ENCODE peak calls at places on chromosomes 13 and 19, in nine cellular contexts. K, Q, T, N, X, W, J, S and Z are unnamed samples. For H3K4me1 and H3K27me3, the result is how much of the 10 kb centered on the place peaks cover.

GRCh38 chr19:18875726-18876125 is 20.2 kb downstream of the CERS1 start:
- DNase-seq in K (no peak), Q (no peak), T (no peak), N (no peak), X (no peak), W (no peak), J (no peak), S (no peak), Z (no peak)

GRCh38 chr13:86020350-86021002 is 221.3 kb upstream of the SLITRK6 start:
- DNase-seq in K (peak), Q (no peak), T (no peak), N (no peak), X (no peak), W (peak), J (no peak), S (no peak), Z (no peak)

GRCh38 chr19:48480476-48481190 is 11.5 kb downstream of the CYTH2 start:
- DNase-seq in K (peak), Q (peak), T (no peak), N (no peak), X (no peak), W (no peak), J (no peak), S (peak), Z (no peak)

GRCh38 chr13:113976711-113977684 is 3.1 kb upstream of the C13orf46 start:
- DNase-seq in K (peak), Q (peak), T (no peak), N (no peak), X (peak), W (no peak), J (peak), S (no peak), Z (no peak)

GRCh38 chr13:80040219-80040976 is 300.5 kb downstream of the SPRY2 start:
- DNase-seq in K (peak), Q (no peak), T (no peak), N (no peak), X (no peak), W (no peak), J (no peak), S (no peak), Z (no peak)

GRCh38 chr19:46919324-46919723 is 58.5 kb downstream of the ARHGAP35 start:
- DNase-seq in K (peak), Q (no peak), T (no peak), N (no peak), X (no peak), W (no peak), J (no peak), S (no peak), Z (no peak)

GRCh38 chr13:85313761-85314503 is 485.3 kb downstream of the SLITRK6 start:
- DNase-seq in K (peak), Q (no peak), T (no peak), N (no peak), X (no peak), W (no peak), J (no peak), S (no peak), Z (no peak)

GRCh38 chr19:4556574-4557185 is 2.8 kb downstream of the SEMA6B start:
- DNase-seq in K (no peak), Q (no peak), T (no peak), N (no peak), X (no peak), W (peak), J (no peak), S (no peak), Z (no peak)

GRCh38 chr19:17553256-17553655 is 2.2 kb upstream of the COLGALT1 start:
- DNase-seq in K (peak), Q (peak), T (no peak), N (no peak), X (no peak), W (no peak), J (peak), S (no peak), Z (no peak)

GRCh38 chr19:22331521-22331920 is 45.3 kb downstream of the ZNF729 start:
- DNase-seq in K (no peak), Q (no peak), T (no peak), N (no peak), X (no peak), W (no peak), J (no peak), S (no peak), Z (no peak)

GRCh38 chr13:73082471-73082870 is 23.7 kb downstream of the KLF5 start:
- DNase-seq in K (no peak), Q (no peak), T (no peak), N (no peak), X (no peak), W (no peak), J (no peak), S (no peak), Z (no peak)

GRCh38 chr19:54029930-54030490 is 33.7 kb downstream of the VSTM1 start:
- DNase-seq in K (peak), Q (no peak), T (no peak), N (peak), X (peak), W (peak), J (peak), S (peak), Z (peak)

GRCh38 chr13:87827479-87827878 is 156.3 kb downstream of the SLITRK5 start:
- DNase-seq in K (peak), Q (no peak), T (no peak), N (no peak), X (no peak), W (no peak), J (no peak), S (no peak), Z (no peak)

GRCh38 chr13:85367887-85368286 is 431.3 kb downstream of the SLITRK6 start:
- DNase-seq in K (peak), Q (no peak), T (no peak), N (no peak), X (no peak), W (no peak), J (no peak), S (no peak), Z (no peak)

GRCh38 chr19:9306443-9306842 is 3.2 kb downstream of the ZNF699 start:
- DNase-seq in K (peak), Q (no peak), T (no peak), N (no peak), X (no peak), W (no peak), J (no peak), S (no peak), Z (no peak)

GRCh38 chr13:39038569-39038898 is 278 bp downstream of the NHLRC3 start:
- DNase-seq in K (no peak), Q (peak), T (no peak), N (no peak), X (no peak), W (no peak), J (no peak), S (peak), Z (no peak)

GRCh38 chr13:82636119-82636518 is 1246.2 kb downstream of the SLITRK1 start:
- DNase-seq in K (peak), Q (no peak), T (no peak), N (no peak), X (no peak), W (no peak), J (no peak), S (no peak), Z (no peak)

GRCh38 chr13:70253411-70253810 is 145.2 kb upstream of the KLHL1 start:
- DNase-seq in K (peak), Q (no peak), T (no peak), N (no peak), X (no peak), W (no peak), J (no peak), S (no peak), Z (no peak)

GRCh38 chr19:5971714-5972354 is 6.1 kb downstream of the RANBP3 start:
- DNase-seq in K (no peak), Q (no peak), T (no peak), N (no peak), X (no peak), W (no peak), J (no peak), S (no peak), Z (no peak)

GRCh38 chr19:5972355-5972731 is 5.6 kb downstream of the RANBP3 start:
- DNase-seq in K (no peak), Q (no peak), T (no peak), N (no peak), X (no peak), W (no peak), J (no peak), S (no peak), Z (no peak)

GRCh38 chr19:5974721-5975387 is 3.1 kb downstream of the RANBP3 start:
- DNase-seq in K (no peak), Q (no peak), T (no peak), N (no peak), X (peak), W (no peak), J (no peak), S (peak), Z (no peak)

GRCh38 chr19:5973867-5974635 is 3.9 kb downstream of the RANBP3 start:
- DNase-seq in K (no peak), Q (no peak), T (no peak), N (no peak), X (peak), W (no peak), J (no peak), S (no peak), Z (no peak)

DNA sequence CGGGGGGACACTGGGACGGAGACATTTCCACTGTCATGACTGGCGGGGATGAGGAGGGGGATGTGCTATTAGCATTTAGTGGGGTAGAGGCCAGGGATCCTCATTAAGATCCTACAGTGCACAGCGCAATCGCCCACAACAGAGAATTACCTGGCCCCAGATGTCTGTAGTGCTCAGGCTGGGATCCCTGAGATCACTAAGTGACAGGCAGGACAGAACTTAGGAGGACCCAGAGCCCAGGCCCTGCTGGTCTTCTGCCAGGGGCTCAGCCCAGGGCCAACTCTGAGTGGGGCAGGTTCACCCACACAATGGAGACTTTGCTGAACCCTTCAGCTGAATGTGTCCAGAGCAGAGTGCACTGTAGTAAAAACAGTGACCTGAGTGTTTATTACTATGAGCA is 4.6 kb downstream of the RANBP3 start:
- DNase-seq in K (no peak), Q (no peak), T (no peak), N (no peak), X (peak), W (no peak), J (no peak), S (no peak), Z (no peak)
- H3K4me1 ChIP-seq in K (under half), Q (half or more), T (under half), N (under half), X (half or more), W (under half), J (half or more), S (half or more), Z (under half)

DNA sequence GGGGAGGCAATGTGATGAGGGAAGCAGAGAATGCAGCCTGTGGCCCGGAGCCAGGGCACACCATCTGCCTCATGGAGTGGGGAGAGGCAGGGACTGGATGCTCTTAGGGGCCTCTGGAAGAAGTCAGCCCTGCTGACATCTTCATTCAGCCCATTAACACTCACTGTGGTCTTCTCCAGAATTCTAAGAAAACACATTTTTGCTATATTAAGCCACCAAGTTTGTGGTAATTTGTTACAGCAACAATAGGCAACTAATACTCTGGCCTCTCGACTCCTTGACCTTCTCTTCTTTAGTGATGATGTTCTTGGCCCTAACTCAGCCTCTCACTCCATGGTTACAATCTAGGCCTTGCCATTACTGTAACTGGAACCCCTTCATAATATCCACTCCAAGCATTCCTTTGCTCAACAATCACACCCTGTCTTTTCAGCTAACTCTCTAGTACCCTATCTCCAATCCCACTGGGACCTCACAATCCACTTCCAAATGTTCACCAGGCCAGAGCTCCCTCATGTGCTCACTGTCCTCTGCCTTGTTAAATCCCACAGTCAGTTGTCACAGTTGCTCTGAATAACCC is 98.5 kb downstream of the MIPEP start:
- DNase-seq in K (peak), Q (no peak), T (no peak), N (no peak), X (no peak), W (no peak), J (no peak), S (no peak), Z (no peak)
- H3K27ac ChIP-seq in K (peak), Q (no peak), T (no peak), N (no peak), X (no peak), W (peak), J (no peak), S (no peak), Z (no peak)

DNA sequence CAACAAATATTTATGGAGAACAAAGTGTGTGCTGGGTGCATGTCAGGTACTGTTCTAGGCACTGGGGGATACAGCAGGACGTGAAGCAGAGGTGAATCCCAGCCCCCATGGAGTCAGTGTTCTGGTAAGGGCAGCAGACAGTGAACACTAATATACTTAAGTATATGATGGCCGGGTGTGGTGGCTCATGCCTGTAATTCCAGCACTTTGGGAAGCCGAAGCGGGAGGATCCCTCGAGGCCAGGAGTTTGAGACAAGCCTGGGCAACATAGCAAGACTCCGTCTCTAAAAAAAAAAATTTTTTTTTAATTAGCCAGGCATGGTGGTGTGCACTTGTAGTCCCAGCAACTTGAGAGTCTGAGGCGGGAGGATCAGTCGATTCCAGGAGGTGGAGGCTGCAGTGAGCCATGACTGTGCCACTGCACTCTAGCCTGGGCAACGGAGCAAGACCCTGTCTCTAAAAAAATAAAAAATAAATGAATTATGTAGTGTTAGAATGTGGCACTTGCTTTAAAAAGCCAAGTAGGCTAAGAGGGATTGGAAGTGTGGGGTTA is 22.6 kb downstream of the CHST8 start:
- DNase-seq in K (no peak), Q (no peak), T (no peak), N (no peak), X (peak), W (no peak), J (no peak), S (no peak), Z (no peak)
- H3K27me3 ChIP-seq in K (under half), Q (under half), T (under half), N (under half), X (under half), W (under half), J (under half), S (under half), Z (under half)

GRCh38 chr19:1205114-1206062 is at the start of gene STK11:
- DNase-seq in K (peak), Q (peak), T (peak), N (peak), X (peak), W (peak), J (peak), S (peak), Z (peak)
- H3K4me1 ChIP-seq in K (under half), Q (half or more), T (under half), N (under half), X (half or more), W (under half), J (under half), S (half or more), Z (under half)

GRCh38 chr13:46633416-46633815 is 80.4 kb downstream of the LRCH1 start:
- DNase-seq in K (peak), Q (no peak), T (no peak), N (no peak), X (no peak), W (no peak), J (no peak), S (no peak), Z (no peak)
- H3K27ac ChIP-seq in K (peak), Q (no peak), T (peak), N (no peak), X (no peak), W (no peak), J (no peak), S (no peak), Z (no peak)

GRCh38 chr13:112210401-112210800 is 143.5 kb downstream of the SOX1 start:
- DNase-seq in K (no peak), Q (no peak), T (no peak), N (no peak), X (no peak), W (no peak), J (no peak), S (no peak), Z (no peak)

GRCh38 chr13:112207124-112207523 is 140.2 kb downstream of the SOX1 start:
- DNase-seq in K (no peak), Q (no peak), T (no peak), N (peak), X (no peak), W (no peak), J (no peak), S (no peak), Z (no peak)

GRCh38 chr13:112209731-112210130 is 142.8 kb downstream of the SOX1 start:
- DNase-seq in K (no peak), Q (no peak), T (no peak), N (no peak), X (no peak), W (no peak), J (no peak), S (no peak), Z (no peak)

GRCh38 chr13:112209266-112209665 is 142.3 kb downstream of the SOX1 start:
- DNase-seq in K (no peak), Q (no peak), T (no peak), N (no peak), X (no peak), W (no peak), J (no peak), S (no peak), Z (no peak)

GRCh38 chr13:112208656-112209055 is 141.7 kb downstream of the SOX1 start:
- DNase-seq in K (no peak), Q (no peak), T (no peak), N (no peak), X (no peak), W (no peak), J (no peak), S (no peak), Z (no peak)
- H3K27me3 ChIP-seq in K (under half), Q (under half), T (under half), N (under half), X (under half), W (half or more), J (under half), S (under half), Z (under half)

DNA sequence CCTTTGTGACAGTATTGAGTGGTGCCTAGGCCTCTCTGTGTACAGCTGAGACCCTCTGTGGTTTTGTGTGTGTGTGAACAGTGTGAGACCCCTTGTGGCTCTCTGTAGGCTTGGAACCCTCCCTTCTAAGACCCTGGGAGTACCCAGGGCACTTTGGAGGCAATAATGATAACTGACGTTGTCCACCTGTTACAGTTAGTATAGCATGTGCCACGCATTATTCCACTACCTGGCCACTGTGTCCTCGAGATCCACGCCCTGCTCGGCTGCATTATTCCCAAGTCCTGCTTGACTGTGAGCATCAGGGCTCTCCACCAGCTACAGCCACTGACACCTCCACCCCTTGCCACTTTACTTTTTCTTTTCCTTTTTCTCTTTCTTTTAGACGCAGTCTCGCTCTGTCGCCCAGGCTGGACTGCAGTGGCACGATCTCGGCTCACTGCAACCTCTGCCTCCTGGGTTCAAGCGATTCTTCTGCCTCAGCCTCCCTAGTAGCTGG is 2.0 kb downstream of the GRAMD1A start:
- DNase-seq in K (no peak), Q (no peak), T (no peak), N (no peak), X (peak), W (no peak), J (no peak), S (no peak), Z (no peak)
- H3K4me1 ChIP-seq in K (under half), Q (half or more), T (under half), N (under half), X (half or more), W (under half), J (under half), S (half or more), Z (under half)